ENCODE peak calls at places on chromosomes 7 and 10, in eight cellular contexts. O is cardiac muscle cell, R is NCI-H345, L is hypothalamus, A is SK-MEL-5, K is PC-3, G is HAP-1, T is AG10803. H is an unnamed sample.

GRCh38 chr10:93813507-93814465 is 56.0 kb downstream of the LGI1 start:
- DNase-seq in L (peak; percentile 45), R (peak; percentile 30), O (peak; percentile 58), K (peak; percentile 71), G (no peak), A (peak; percentile 75), T (peak; percentile 34), H (no peak)

GRCh38 chr7:112134039-112134438 is 72.2 kb downstream of the DOCK4 start:
- DNase-seq in O (no peak), L (no peak), T (no peak), K (no peak), R (no peak), G (peak; percentile 68), A (no peak), H (no peak)

GRCh38 chr7:108308276-108308675 is 148.0 kb downstream of the NRCAM start:
- DNase-seq in T (no peak), L (no peak), O (no peak), R (no peak), G (no peak), K (no peak), A (no peak), H (no peak)

GRCh38 chr10:74432841-74433594 is 282.0 kb downstream of the ADK start:
- DNase-seq in L (no peak), R (no peak), K (peak; percentile 70), A (no peak), T (peak; percentile 85), O (peak; percentile 25), G (peak; percentile 70), H (peak; percentile 49)

GRCh38 chr7:83468251-83468739 is 180.6 kb downstream of the SEMA3E start:
- DNase-seq in R (peak; percentile 54), A (peak; percentile 91), G (peak; percentile 84), L (peak; percentile 26), K (peak; percentile 99), T (peak; percentile 97), O (peak; percentile 74), H (peak; percentile 89)

GRCh38 chr7:23016345-23017253 is 2.7 kb upstream of the HYCC1 start:
- DNase-seq in A (no peak), O (no peak), L (no peak), R (no peak), G (no peak), K (no peak), T (no peak), H (no peak)

GRCh38 chr7:116495737-116496136 is 3.8 kb upstream of the CAV2 start:
- DNase-seq in G (no peak), T (peak; percentile 66), A (no peak), R (no peak), O (no peak), L (no peak), K (peak; percentile 60), H (no peak)

GRCh38 chr10:11146402-11147171 is 128.9 kb downstream of the CELF2 start:
- DNase-seq in K (no peak), O (no peak), R (no peak), L (no peak), A (no peak), T (no peak), G (no peak), H (no peak)

GRCh38 chr7:69129524-69129923 is 468.8 kb upstream of the AUTS2 start:
- DNase-seq in L (no peak), T (peak; percentile 12), K (no peak), A (no peak), G (no peak), R (no peak), O (no peak), H (no peak)

GRCh38 chr7:24722386-24723177 is 34.7 kb downstream of the GSDME start:
- DNase-seq in O (peak; percentile 45), A (peak; percentile 70), R (peak; percentile 16), K (peak; percentile 54), L (no peak), G (peak; percentile 10), T (peak; percentile 46), H (no peak)

GRCh38 chr10:61166065-61166464 is 222.1 kb upstream of the RHOBTB1 start:
- DNase-seq in A (peak; percentile 4), G (no peak), O (no peak), T (no peak), K (peak; percentile 38), R (no peak), L (no peak), H (no peak)

GRCh38 chr7:84042110-84042539 is 152.5 kb downstream of the SEMA3A start:
- DNase-seq in K (peak; percentile 86), O (no peak), A (no peak), G (no peak), R (no peak), L (no peak), T (peak; percentile 79), H (peak; percentile 73)

GRCh38 chr7:132162745-132163144 is 413.5 kb downstream of the PLXNA4 start:
- DNase-seq in R (no peak), T (no peak), G (no peak), K (no peak), O (no peak), L (no peak), A (no peak), H (no peak)

GRCh38 chr7:91034459-91035368 is 229.5 kb upstream of the FZD1 start:
- DNase-seq in G (peak; percentile 39), A (peak; percentile 70), T (peak; percentile 58), L (peak; percentile 17), O (peak; percentile 72), K (peak; percentile 65), R (peak; percentile 84), H (no peak)

GRCh38 chr7:116653204-116653603 is 18.8 kb upstream of the MET start:
- DNase-seq in G (no peak), T (peak; percentile 69), R (no peak), A (no peak), K (peak; percentile 75), O (no peak), L (no peak), H (no peak)

GRCh38 chr7:27112960-27113949 is 10.8 kb upstream of the HOXA2 start:
- DNase-seq in G (no peak), L (no peak), A (peak; percentile 73), O (peak; percentile 37), T (no peak), K (peak; percentile 84), R (no peak), H (no peak)

GRCh38 chr10:22379059-22379458 is 33.8 kb downstream of the SPAG6 start:
- DNase-seq in O (no peak), G (no peak), T (no peak), L (no peak), R (no peak), A (no peak), K (no peak), H (no peak)

GRCh38 chr10:3750884-3751283 is 34.1 kb downstream of the KLF6 start:
- DNase-seq in K (no peak), A (no peak), L (no peak), O (no peak), T (no peak), G (no peak), R (no peak), H (no peak)

GRCh38 chr7:107972075-107972482 is 30.9 kb downstream of the LAMB1 start:
- DNase-seq in L (no peak), O (no peak), A (no peak), T (peak; percentile 99), G (no peak), K (no peak), R (no peak), H (peak; percentile 12)

GRCh38 chr10:69057951-69058297 is 30.0 kb upstream of the SRGN start:
- DNase-seq in A (no peak), G (no peak), R (no peak), T (peak; percentile 62), O (no peak), K (no peak), L (no peak), H (no peak)

H was measured in AG04449.